ENCODE peak calls at places on chromosomes 1 and 21, in five cellular contexts. E, Y, J, W and U are unnamed samples. For H3K27me3, the result is how much of the 10 kb centered on the place peaks cover.

GRCh38 chr1:101142244-101142643 is 94.6 kb upstream of the S1PR1 start:
- DNase-seq in E (no peak), Y (no peak), J (no peak), W (no peak), U (no peak)

GRCh38 chr1:118821801-118822200 is 166.3 kb downstream of the TBX15 start:
- DNase-seq in E (peak), Y (no peak), J (no peak), W (no peak), U (no peak)

GRCh38 chr1:47984175-47984789 is 12.9 kb downstream of the TRABD2B start:
- DNase-seq in E (no peak), Y (peak), J (no peak), W (no peak), U (no peak)

GRCh38 chr21:38448619-38449186 is 49.6 kb downstream of the ERG start:
- DNase-seq in E (no peak), Y (no peak), J (no peak), W (no peak), U (peak)

GRCh38 chr1:214708321-214708960 is 105.4 kb downstream of the CENPF start:
- DNase-seq in E (no peak), Y (no peak), J (no peak), W (no peak), U (no peak)

GRCh38 chr1:197731449-197731848 is 43.8 kb downstream of the DENND1B start:
- DNase-seq in E (no peak), Y (no peak), J (no peak), W (no peak), U (no peak)

GRCh38 chr1:234973426-234974250 is 155.0 kb downstream of the TOMM20 start:
- DNase-seq in E (no peak), Y (no peak), J (no peak), W (no peak), U (peak)

GRCh38 chr1:15430787-15431570 is 7.3 kb upstream of the CTRC start:
- DNase-seq in E (peak), Y (peak), J (peak), W (no peak), U (peak)

GRCh38 chr1:162772571-162773154 is 17.8 kb upstream of the HSD17B7 start:
- DNase-seq in E (peak), Y (no peak), J (no peak), W (no peak), U (no peak)

GRCh38 chr1:17279001-17279830 is 28.8 kb upstream of the PADI4 start:
- DNase-seq in E (no peak), Y (no peak), J (no peak), W (peak), U (no peak)

GRCh38 chr1:5927506-5928370 is 64.5 kb downstream of the NPHP4 start:
- DNase-seq in E (no peak), Y (no peak), J (no peak), W (no peak), U (no peak)

GRCh38 chr1:53183277-53183990 is 13.2 kb upstream of the CPT2 start:
- DNase-seq in E (peak), Y (no peak), J (no peak), W (no peak), U (no peak)

DNA sequence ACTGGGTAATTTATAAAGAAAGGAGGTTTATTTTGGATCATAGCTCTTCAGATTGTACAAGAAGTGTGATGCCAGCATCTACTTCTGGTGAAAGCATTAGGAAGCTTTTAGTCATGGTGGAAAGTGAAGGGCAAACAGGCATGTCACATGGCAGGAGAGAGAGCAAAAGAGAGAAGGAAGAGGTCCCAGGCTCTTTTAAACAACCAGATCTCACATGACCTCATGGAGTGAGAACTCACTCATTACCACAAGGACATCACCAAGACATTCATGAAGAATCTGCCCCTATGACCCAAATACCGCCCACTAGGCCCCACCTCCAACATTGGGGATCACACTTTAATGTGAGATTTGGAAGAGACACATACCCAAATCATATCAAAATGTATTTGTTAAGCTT is 10.0 kb downstream of the RPTN start:
- DNase-seq in E (no peak), Y (no peak), J (no peak), W (peak), U (no peak)
- H3K27me3 ChIP-seq in E (under half), Y (under half), J (under half), W (under half), U (under half)

DNA sequence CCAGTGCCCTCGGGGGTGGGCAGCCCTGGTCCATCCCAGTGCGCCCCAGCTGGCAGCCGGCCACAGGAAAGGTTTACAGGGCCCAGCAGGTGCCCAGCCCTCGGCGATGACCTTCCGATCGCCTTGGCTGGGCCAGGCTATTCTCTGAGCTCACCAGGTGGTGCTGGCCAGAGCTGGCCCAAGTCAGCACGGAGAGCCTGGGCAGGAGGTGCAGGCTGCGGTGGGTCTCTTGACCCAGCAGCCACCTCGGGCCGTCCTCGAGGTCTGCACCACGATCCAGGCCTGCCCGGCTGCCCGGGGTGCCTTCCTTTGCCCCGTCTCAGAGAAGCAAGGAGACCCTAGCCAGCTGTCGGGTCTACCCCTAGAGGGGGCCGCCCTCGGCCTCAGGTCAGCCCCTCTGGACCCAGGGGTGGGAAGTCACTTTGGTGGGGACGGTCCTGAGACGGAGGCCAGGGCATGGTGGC is 370 bp downstream of the PERM1 start:
- DNase-seq in E (no peak), Y (peak), J (no peak), W (no peak), U (no peak)
- H3K27me3 ChIP-seq in E (under half), Y (under half), J (under half), W (under half), U (under half)

GRCh38 chr1:38814444-38814983 is 45.1 kb downstream of the RRAGC start:
- DNase-seq in E (no peak), Y (no peak), J (no peak), W (no peak), U (no peak)

GRCh38 chr1:38817267-38817957 is 42.2 kb downstream of the RRAGC start:
- DNase-seq in E (no peak), Y (no peak), J (no peak), W (no peak), U (no peak)

GRCh38 chr1:38815903-38816627 is 43.5 kb downstream of the RRAGC start:
- DNase-seq in E (no peak), Y (no peak), J (no peak), W (no peak), U (no peak)

GRCh38 chr1:38814984-38815464 is 44.5 kb downstream of the RRAGC start:
- DNase-seq in E (no peak), Y (no peak), J (no peak), W (no peak), U (no peak)

GRCh38 chr1:38812981-38813380 is 46.6 kb downstream of the RRAGC start:
- DNase-seq in E (no peak), Y (no peak), J (no peak), W (no peak), U (no peak)
- H3K27me3 ChIP-seq in E (half or more), Y (under half), J (under half), W (half or more), U (under half)

GRCh38 chr21:9839011-9839661 is 682.2 kb upstream of the TPTE start:
- DNase-seq in E (no peak), Y (peak), J (no peak), W (no peak), U (no peak)

GRCh38 chr21:9837946-9838801 is 683.2 kb upstream of the TPTE start:
- DNase-seq in E (no peak), Y (peak), J (no peak), W (no peak), U (no peak)
- H3K27me3 ChIP-seq in E (under half), Y (under half), J (under half), W (under half), U (under half)

GRCh38 chr21:44596068-44596725 is 3.9 kb upstream of the KRTAP10-6 start:
- DNase-seq in E (no peak), Y (no peak), J (no peak), W (peak), U (no peak)

GRCh38 chr21:44590311-44590721 is 2.0 kb downstream of the KRTAP10-6 start:
- DNase-seq in E (no peak), Y (no peak), J (no peak), W (no peak), U (no peak)

GRCh38 chr21:44594406-44594916 is 2.2 kb upstream of the KRTAP10-6 start:
- DNase-seq in E (no peak), Y (no peak), J (no peak), W (no peak), U (no peak)

GRCh38 chr21:44592446-44593365 is at the start of gene KRTAP10-6:
- DNase-seq in E (no peak), Y (no peak), J (no peak), W (no peak), U (no peak)

GRCh38 chr21:44593598-44594405 is 1.5 kb upstream of the KRTAP10-6 start:
- DNase-seq in E (no peak), Y (no peak), J (no peak), W (no peak), U (no peak)
- H3K27me3 ChIP-seq in E (under half), Y (under half), J (under half), W (under half), U (under half)

DNA sequence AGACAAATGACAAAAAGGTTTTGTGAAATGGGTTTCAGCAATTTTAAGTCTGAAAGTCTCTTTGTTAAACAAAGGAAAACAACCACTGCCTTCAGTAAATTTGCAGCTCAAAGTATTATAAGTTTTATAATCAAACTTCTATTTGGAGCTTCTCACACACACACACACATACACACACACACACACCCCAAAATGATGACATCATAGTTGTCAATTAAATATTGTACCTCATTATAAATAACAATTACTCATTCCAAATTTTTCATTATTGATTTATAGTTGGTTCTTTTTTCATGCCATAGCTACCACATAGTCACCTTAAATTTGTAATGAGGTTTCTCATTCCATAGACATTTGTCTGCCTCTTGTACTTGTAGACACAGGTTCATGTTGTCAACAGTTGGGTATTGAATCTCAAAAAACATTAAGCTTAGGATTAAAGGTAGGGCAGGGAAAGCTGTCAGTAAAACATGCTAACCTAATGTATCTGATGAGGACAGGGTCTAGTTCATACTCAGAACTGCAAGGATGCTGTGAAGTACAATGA is 2.4 kb upstream of the SERTAD4 start:
- DNase-seq in E (no peak), Y (no peak), J (no peak), W (no peak), U (no peak)
- H3K27me3 ChIP-seq in E (under half), Y (under half), J (under half), W (under half), U (under half)

DNA sequence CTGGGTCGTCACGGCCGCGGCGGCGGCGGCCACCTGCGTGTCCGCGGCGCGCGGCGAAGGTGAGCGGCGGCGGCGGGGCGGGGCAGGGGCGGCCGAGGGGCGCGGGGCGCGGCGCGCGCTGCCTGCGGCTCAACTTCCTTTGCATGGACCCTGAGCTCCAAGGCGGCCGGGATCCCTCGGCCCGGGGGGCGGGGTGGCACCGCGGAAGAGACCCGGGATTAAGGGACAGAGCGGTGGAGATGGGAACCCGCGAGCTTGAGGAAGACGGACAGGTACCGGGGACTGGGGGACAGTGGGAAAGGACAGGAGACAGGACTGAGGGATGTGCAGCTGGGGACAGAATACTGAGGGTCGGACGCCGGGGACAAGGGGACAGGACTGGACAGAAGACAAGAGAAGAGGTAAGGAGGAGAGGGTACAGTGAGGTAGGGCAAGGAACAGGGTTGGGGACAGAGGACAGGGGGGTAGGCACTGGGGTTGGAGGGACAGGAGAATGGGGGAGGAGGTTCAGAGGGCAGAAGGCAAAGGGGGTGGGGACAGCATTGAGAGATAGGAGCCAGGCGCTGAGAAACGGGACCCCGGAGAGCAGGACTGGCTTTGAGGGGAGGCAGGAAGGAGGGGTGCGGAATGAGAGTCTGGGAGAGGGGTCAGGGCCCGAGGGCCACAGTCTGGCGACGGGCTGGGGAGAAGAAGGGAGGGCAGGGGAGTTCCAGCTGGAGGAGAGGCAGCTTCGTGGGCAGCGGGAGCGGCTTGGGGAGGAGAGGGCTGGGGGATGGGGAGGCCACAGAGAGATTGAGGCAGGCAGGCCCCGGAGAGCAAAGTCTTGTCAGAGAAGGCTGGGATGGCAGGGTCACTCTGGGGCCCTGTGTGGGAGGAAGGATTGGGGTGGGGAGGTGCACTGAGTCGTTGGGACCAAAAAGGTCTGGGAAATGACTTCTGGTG is 653 bp downstream of the EPHA8 start:
- DNase-seq in E (no peak), Y (no peak), J (no peak), W (no peak), U (no peak)
- H3K27me3 ChIP-seq in E (half or more), Y (under half), J (under half), W (half or more), U (under half)

GRCh38 chr1:23424171-23424959 is at the start of gene TCEA3:
- DNase-seq in E (no peak), Y (peak), J (no peak), W (no peak), U (peak)
- H3K27me3 ChIP-seq in E (under half), Y (under half), J (under half), W (under half), U (under half)

GRCh38 chr1:153401461-153401860 is 10.6 kb upstream of the S100A8 start:
- DNase-seq in E (no peak), Y (no peak), J (no peak), W (no peak), U (no peak)

GRCh38 chr1:153397056-153397923 is 6.4 kb upstream of the S100A8 start:
- DNase-seq in E (no peak), Y (no peak), J (no peak), W (no peak), U (no peak)

GRCh38 chr1:153397924-153398651 is 7.2 kb upstream of the S100A8 start:
- DNase-seq in E (no peak), Y (no peak), J (no peak), W (no peak), U (no peak)

GRCh38 chr1:153400244-153400643 is 9.4 kb upstream of the S100A8 start:
- DNase-seq in E (no peak), Y (no peak), J (no peak), W (no peak), U (no peak)

GRCh38 chr1:153399401-153400055 is 8.7 kb upstream of the S100A8 start:
- DNase-seq in E (no peak), Y (no peak), J (no peak), W (no peak), U (no peak)
- H3K27me3 ChIP-seq in E (under half), Y (under half), J (under half), W (under half), U (under half)